ENCODE peak calls at places on chromosome 15, in four cellular contexts. One of them, this sample, is unnamed.

GRCh38 chr15:29805043-29805707 is 17.1 kb downstream of the TJP1 start:
- DNase-seq in mammary epithelial cell: peak; percentile 84
- DNase-seq in adrenal gland: peak; percentile 76
- DNase-seq in A549: no peak
- DNase-seq in this sample: peak; percentile 91

GRCh38 chr15:88913017-88913849 is at the start of gene MFGE8:
- DNase-seq in mammary epithelial cell: peak; percentile 81
- DNase-seq in adrenal gland: peak; percentile 74
- DNase-seq in A549: peak; percentile 87
- DNase-seq in this sample: peak; percentile 94

GRCh38 chr15:68228971-68229385 is 550 bp downstream of the CLN6 start:
- DNase-seq in mammary epithelial cell: no peak
- DNase-seq in adrenal gland: peak; percentile 55
- DNase-seq in A549: no peak
- DNase-seq in this sample: no peak

GRCh38 chr15:66931768-66932633 is 133.4 kb upstream of the SMAD3 start:
- DNase-seq in mammary epithelial cell: peak; percentile 54
- DNase-seq in adrenal gland: no peak
- DNase-seq in A549: peak; percentile 96
- DNase-seq in this sample: peak; percentile 73

GRCh38 chr15:38853608-38854007 is 289.0 kb upstream of the RASGRP1 start:
- DNase-seq in mammary epithelial cell: peak; percentile 24
- DNase-seq in adrenal gland: no peak
- DNase-seq in A549: no peak
- DNase-seq in this sample: peak; percentile 29

GRCh38 chr15:101251830-101252820 is at the start of gene CHSY1:
- DNase-seq in mammary epithelial cell: peak; percentile 91
- DNase-seq in adrenal gland: peak; percentile 96
- DNase-seq in A549: peak; percentile 85
- DNase-seq in this sample: peak; percentile 93

GRCh38 chr15:48096813-48097212 is 24.0 kb upstream of the SLC24A5 start:
- DNase-seq in mammary epithelial cell: peak; percentile 80
- DNase-seq in adrenal gland: no peak
- DNase-seq in A549: no peak
- DNase-seq in this sample: no peak

GRCh38 chr15:71232411-71232810 is 117.1 kb downstream of the THSD4 start:
- DNase-seq in mammary epithelial cell: no peak
- DNase-seq in adrenal gland: peak; percentile 13
- DNase-seq in A549: no peak
- DNase-seq in this sample: no peak

GRCh38 chr15:63042879-63043340 is 363 bp downstream of the TPM1 start:
- DNase-seq in mammary epithelial cell: no peak
- DNase-seq in adrenal gland: no peak
- DNase-seq in A549: peak; percentile 47
- DNase-seq in this sample: peak; percentile 47

GRCh38 chr15:63870043-63870394 is 36.3 kb upstream of the HERC1 start:
- DNase-seq in mammary epithelial cell: no peak
- DNase-seq in adrenal gland: no peak
- DNase-seq in A549: no peak
- DNase-seq in this sample: no peak

GRCh38 chr15:71103102-71103676 is 12.1 kb upstream of the THSD4 start:
- DNase-seq in mammary epithelial cell: peak; percentile 69
- DNase-seq in adrenal gland: no peak
- DNase-seq in A549: no peak
- DNase-seq in this sample: peak; percentile 74

GRCh38 chr15:31341501-31342195 is 15.0 kb downstream of the KLF13 start:
- DNase-seq in mammary epithelial cell: peak; percentile 57
- DNase-seq in adrenal gland: no peak
- DNase-seq in A549: no peak
- DNase-seq in this sample: no peak

GRCh38 chr15:43514241-43515057 is 3.0 kb upstream of the MAP1A start:
- DNase-seq in mammary epithelial cell: no peak
- DNase-seq in adrenal gland: peak; percentile 48
- DNase-seq in A549: no peak
- DNase-seq in this sample: peak; percentile 30

GRCh38 chr15:68507447-68507846 is 71.3 kb upstream of the CORO2B start:
- DNase-seq in mammary epithelial cell: no peak
- DNase-seq in adrenal gland: no peak
- DNase-seq in A549: no peak
- DNase-seq in this sample: no peak

GRCh38 chr15:37075777-37076176 is 24.6 kb downstream of the MEIS2 start:
- DNase-seq in mammary epithelial cell: no peak
- DNase-seq in adrenal gland: no peak
- DNase-seq in A549: no peak
- DNase-seq in this sample: no peak

GRCh38 chr15:74007820-74008371 is 13.4 kb downstream of the PML start:
- DNase-seq in mammary epithelial cell: no peak
- DNase-seq in adrenal gland: no peak
- DNase-seq in A549: no peak
- DNase-seq in this sample: no peak

GRCh38 chr15:74008901-74009300 is 14.4 kb downstream of the PML start:
- DNase-seq in mammary epithelial cell: no peak
- DNase-seq in adrenal gland: no peak
- DNase-seq in A549: no peak
- DNase-seq in this sample: no peak

GRCh38 chr15:74010929-74011540 is 16.5 kb downstream of the PML start:
- DNase-seq in mammary epithelial cell: peak; percentile 30
- DNase-seq in adrenal gland: no peak
- DNase-seq in A549: no peak
- DNase-seq in this sample: no peak

GRCh38 chr15:74011610-74012009 is 17.1 kb downstream of the PML start:
- DNase-seq in mammary epithelial cell: no peak
- DNase-seq in adrenal gland: peak; percentile 73
- DNase-seq in A549: no peak
- DNase-seq in this sample: peak; percentile 91

GRCh38 chr15:74006774-74007639 is 12.5 kb downstream of the PML start:
- DNase-seq in mammary epithelial cell: no peak
- DNase-seq in adrenal gland: no peak
- DNase-seq in A549: no peak
- DNase-seq in this sample: no peak
- H3K27ac ChIP-seq in mammary epithelial cell: no peak overlapping the region
- H3K27ac ChIP-seq in adrenal gland: no peak overlapping the region
- H3K27ac ChIP-seq in A549: no peak overlapping the region
- H3K27ac ChIP-seq in this sample: no peak overlapping the region

GRCh38 chr15:57035664-57036063 is 117.2 kb downstream of the TCF12 start:
- DNase-seq in mammary epithelial cell: no peak
- DNase-seq in adrenal gland: no peak
- DNase-seq in A549: no peak
- DNase-seq in this sample: no peak
- H3K4me1 ChIP-seq in mammary epithelial cell: no peaks in the 10 kb centered on the region
- H3K4me1 ChIP-seq in adrenal gland: peaks cover 12% of the 10 kb centered on the region
- H3K4me1 ChIP-seq in A549: peaks cover 18% of the 10 kb centered on the region
- H3K4me1 ChIP-seq in this sample: peaks cover 20% of the 10 kb centered on the region

GRCh38 chr15:32959077-32959476 is 235.4 kb downstream of the FMN1 start:
- DNase-seq in mammary epithelial cell: no peak
- DNase-seq in adrenal gland: no peak
- DNase-seq in A549: no peak
- DNase-seq in this sample: no peak

GRCh38 chr15:32952062-32952461 is 234.3 kb downstream of the GREM1 start:
- DNase-seq in mammary epithelial cell: no peak
- DNase-seq in adrenal gland: no peak
- DNase-seq in A549: no peak
- DNase-seq in this sample: no peak

GRCh38 chr15:32957219-32957618 is 237.3 kb downstream of the FMN1 start:
- DNase-seq in mammary epithelial cell: no peak
- DNase-seq in adrenal gland: no peak
- DNase-seq in A549: no peak
- DNase-seq in this sample: no peak

GRCh38 chr15:32952901-32953889 is 235.4 kb downstream of the GREM1 start:
- DNase-seq in mammary epithelial cell: no peak
- DNase-seq in adrenal gland: no peak
- DNase-seq in A549: no peak
- DNase-seq in this sample: peak; percentile 58

DNA sequence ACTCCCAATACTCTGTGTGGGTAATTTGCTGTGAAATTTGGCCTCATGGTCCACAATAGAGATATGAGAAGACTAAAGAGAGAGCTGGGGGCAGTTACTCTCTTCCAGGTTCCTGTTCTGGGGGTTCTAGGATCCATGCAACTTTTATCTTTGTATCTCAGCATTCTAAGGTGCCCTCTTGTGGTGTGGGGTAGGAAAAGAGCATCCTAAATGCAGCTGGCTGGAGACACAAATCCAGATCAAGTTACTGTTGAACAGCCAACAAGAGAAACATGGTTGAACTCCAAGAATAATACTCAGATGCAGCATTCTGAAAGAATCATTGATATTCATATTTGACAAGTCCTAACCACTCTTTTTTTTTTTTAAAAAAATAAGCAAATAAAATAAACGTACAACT is 238.2 kb downstream of the GREM1 start:
- DNase-seq in mammary epithelial cell: peak; percentile 25
- DNase-seq in adrenal gland: no peak
- DNase-seq in A549: peak; percentile 55
- DNase-seq in this sample: peak; percentile 84
- TF ChIP-seq CTCF in mammary epithelial cell: peak; percentile 54
- TF ChIP-seq CTCF in adrenal gland: peak; percentile 20
- TF ChIP-seq CTCF in A549: peak; percentile 84
- TF ChIP-seq CTCF in this sample: peak; percentile 75

GRCh38 chr15:78207641-78208340 is 26.6 kb downstream of the ACSBG1 start:
- DNase-seq in mammary epithelial cell: no peak
- DNase-seq in adrenal gland: peak; percentile 11
- DNase-seq in A549: no peak
- DNase-seq in this sample: no peak
- H3K27ac ChIP-seq in mammary epithelial cell: no peak overlapping the region
- H3K27ac ChIP-seq in adrenal gland: no peak overlapping the region
- H3K27ac ChIP-seq in A549: no peak overlapping the region
- H3K27ac ChIP-seq in this sample: no peak overlapping the region

GRCh38 chr15:41943543-41944312 is 28.6 kb downstream of the EHD4 start:
- DNase-seq in mammary epithelial cell: no peak
- DNase-seq in adrenal gland: peak; percentile 41
- DNase-seq in A549: no peak
- DNase-seq in this sample: no peak
- H3K4me1 ChIP-seq in mammary epithelial cell: peaks cover 91% of the 10 kb centered on the region
- H3K4me1 ChIP-seq in adrenal gland: peaks cover 16% of the 10 kb centered on the region
- H3K4me1 ChIP-seq in A549: peaks cover 42% of the 10 kb centered on the region
- H3K4me1 ChIP-seq in this sample: peaks cover 20% of the 10 kb centered on the region

This sample was measured in cardiac muscle cell.